ENCODE peak calls at places on chromosomes 7 and 10, in six cellular contexts. T is IMR-90, L is HepG2, W is HCT116, K is mammary epithelial cell, D is H9. J is an unnamed sample.

GRCh38 chr7:2654059-2654458 is 22.3 kb downstream of the TTYH3 start:
- DNase-seq in T (no peak), L (no peak), W (no peak), K (no peak), D (no peak), J (no peak)

GRCh38 chr7:159096736-159097581 is 47.7 kb downstream of the VIPR2 start:
- DNase-seq in T (no peak), L (no peak), W (no peak), K (no peak), D (peak), J (no peak)

GRCh38 chr7:104848386-104848990 is 165.5 kb upstream of the KMT2E start:
- DNase-seq in T (peak), L (peak), W (peak), K (peak), D (peak), J (no peak)

GRCh38 chr7:104160375-104160774 is 47.4 kb downstream of the ORC5 start:
- DNase-seq in T (peak), L (no peak), W (no peak), K (no peak), D (no peak), J (no peak)

GRCh38 chr10:128221128-128221527 is 94.9 kb upstream of the MKI67 start:
- DNase-seq in T (no peak), L (no peak), W (no peak), K (no peak), D (no peak), J (no peak)

GRCh38 chr7:98314469-98314868 is 33.0 kb downstream of the BRI3 start:
- DNase-seq in T (peak), L (no peak), W (no peak), K (no peak), D (no peak), J (no peak)

GRCh38 chr10:61244261-61244775 is 208.9 kb downstream of the TMEM26 start:
- DNase-seq in T (no peak), L (no peak), W (no peak), K (no peak), D (no peak), J (no peak)

GRCh38 chr10:62379394-62379793 is 5.2 kb downstream of the ZNF365 start:
- DNase-seq in T (no peak), L (no peak), W (no peak), K (no peak), D (no peak), J (no peak)

GRCh38 chr7:84027678-84028077 is 166.9 kb downstream of the SEMA3A start:
- DNase-seq in T (no peak), L (no peak), W (no peak), K (no peak), D (no peak), J (no peak)

GRCh38 chr7:130222-130572 is 62.2 kb upstream of the FAM20C start:
- DNase-seq in T (no peak), L (no peak), W (no peak), K (no peak), D (no peak), J (no peak)
- H2AFZ ChIP-seq in T (no peak), L (no peak), W (no peak), K (no peak), D (no peak), J (no peak)

GRCh38 chr10:78741541-78741940 is 327.2 kb upstream of the ZMIZ1 start:
- DNase-seq in T (peak), L (no peak), W (no peak), K (no peak), D (no peak), J (no peak)

GRCh38 chr10:78744521-78745090 is 324.2 kb upstream of the ZMIZ1 start:
- DNase-seq in T (no peak), L (peak), W (no peak), K (no peak), D (no peak), J (no peak)

GRCh38 chr10:78742406-78742729 is 326.4 kb upstream of the ZMIZ1 start:
- DNase-seq in T (no peak), L (no peak), W (no peak), K (no peak), D (no peak), J (no peak)

GRCh38 chr10:78740976-78741375 is 327.8 kb upstream of the ZMIZ1 start:
- DNase-seq in T (no peak), L (no peak), W (no peak), K (no peak), D (no peak), J (no peak)

GRCh38 chr10:78742730-78743615 is 325.8 kb upstream of the ZMIZ1 start:
- DNase-seq in T (no peak), L (peak), W (no peak), K (no peak), D (no peak), J (no peak)
- H3K4me2 ChIP-seq in T (no peak), L (peak), W (no peak), K (no peak), D (no peak), J (no peak)

DNA sequence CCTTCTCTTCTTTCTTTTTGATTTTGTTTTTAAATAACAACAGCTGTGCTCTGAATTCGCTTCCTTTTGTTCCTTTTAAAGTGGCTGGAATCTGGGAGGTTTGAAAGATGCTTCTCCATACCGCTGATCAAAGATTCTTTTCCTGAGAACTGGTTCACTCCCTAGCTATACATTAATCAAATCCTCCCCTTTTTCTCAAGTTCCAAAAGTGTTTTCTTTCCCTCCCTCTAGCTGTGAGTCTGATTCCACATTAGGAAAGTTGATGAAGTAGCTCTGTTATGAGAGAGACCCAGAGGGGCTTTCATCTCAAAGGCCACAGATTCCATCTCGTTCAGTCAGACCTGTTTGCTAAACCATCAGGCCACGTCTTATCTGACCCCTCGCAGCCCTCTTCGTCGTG is 602.8 kb upstream of the NRP1 start:
- DNase-seq in T (no peak), L (no peak), W (no peak), K (no peak), D (no peak), J (no peak)
- H2AFZ ChIP-seq in T (no peak), L (no peak), W (no peak), K (no peak), D (peak), J (no peak)

DNA sequence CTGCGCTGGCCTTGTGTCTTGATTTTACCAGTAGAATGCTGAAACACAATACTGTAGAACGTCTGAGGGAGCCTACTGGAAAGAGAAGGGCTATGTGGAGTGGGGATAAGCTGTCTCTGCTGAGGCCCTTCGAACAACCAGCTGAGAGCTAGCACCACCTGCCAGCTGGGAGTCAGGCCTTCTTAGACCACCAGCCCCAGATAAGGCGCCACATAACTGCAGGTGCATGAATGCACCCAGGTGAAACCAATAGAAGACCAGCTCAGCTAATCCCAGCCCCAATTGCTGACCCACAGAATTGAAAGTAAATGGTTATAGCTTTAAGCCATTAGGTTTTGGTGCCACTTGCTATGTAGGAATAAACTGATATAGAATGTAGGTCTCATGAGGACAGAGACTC is 438.4 kb downstream of the ADRA2A start:
- DNase-seq in T (no peak), L (no peak), W (no peak), K (no peak), D (no peak), J (no peak)
- H3K4me2 ChIP-seq in T (no peak), L (no peak), W (no peak), K (no peak), D (no peak), J (no peak)

GRCh38 chr7:8434290-8435002 is 1.0 kb downstream of the NXPH1 start:
- DNase-seq in T (no peak), L (no peak), W (no peak), K (no peak), D (peak), J (no peak)

GRCh38 chr7:8435597-8436243 is 2.3 kb downstream of the NXPH1 start:
- DNase-seq in T (no peak), L (no peak), W (no peak), K (no peak), D (peak), J (no peak)

GRCh38 chr7:8435120-8435519 is 1.7 kb downstream of the NXPH1 start:
- DNase-seq in T (no peak), L (no peak), W (no peak), K (no peak), D (peak), J (no peak)

GRCh38 chr7:8430643-8431042 is 2.8 kb upstream of the NXPH1 start:
- DNase-seq in T (no peak), L (no peak), W (no peak), K (no peak), D (no peak), J (no peak)

DNA sequence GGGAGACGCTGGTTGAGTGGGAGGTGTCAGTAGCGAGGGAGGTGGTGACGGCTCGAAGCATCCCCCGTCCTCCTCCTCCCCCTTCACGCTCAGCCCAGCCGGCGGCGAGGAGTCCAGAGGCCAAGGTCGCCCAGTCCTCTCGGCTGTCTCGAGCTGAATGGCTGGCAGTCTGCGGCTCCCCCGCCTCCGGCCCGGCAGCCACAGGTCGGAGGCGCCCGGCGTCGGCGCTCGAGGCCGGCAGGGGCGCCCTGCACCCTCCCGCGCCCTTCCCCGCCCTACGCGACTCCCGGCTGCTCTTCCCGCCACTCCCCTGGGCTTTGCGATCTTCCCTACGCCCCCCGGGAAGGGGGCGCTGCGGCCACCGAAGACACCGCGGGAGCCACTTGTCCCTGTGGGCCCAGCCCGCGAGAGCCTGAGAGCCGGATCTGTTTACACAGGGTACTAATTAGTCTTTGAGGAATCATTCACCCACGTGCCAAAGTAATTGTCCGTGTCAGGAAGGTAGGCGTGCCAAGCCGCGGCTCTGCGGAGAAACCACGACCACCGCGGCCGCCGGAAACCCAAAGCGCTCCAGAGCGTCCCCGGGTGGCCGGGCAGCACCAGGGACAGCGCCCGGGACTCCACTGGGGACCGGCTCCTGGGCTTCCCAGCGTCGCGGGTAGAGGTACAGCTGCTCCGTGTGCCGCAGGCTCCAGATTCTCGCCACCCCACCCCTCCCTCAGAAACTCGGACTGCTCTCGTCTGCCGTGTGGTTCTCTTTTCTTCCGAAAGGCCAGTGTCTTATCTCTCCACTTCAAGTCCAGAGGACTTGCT is at the start of gene NXPH1:
- DNase-seq in T (no peak), L (peak), W (no peak), K (no peak), D (peak), J (no peak)
- H2AFZ ChIP-seq in T (peak), L (no peak), W (no peak), K (no peak), D (no peak), J (no peak)

GRCh38 chr7:50594136-50594535 is 28.9 kb upstream of the DDC start:
- DNase-seq in T (no peak), L (no peak), W (no peak), K (no peak), D (no peak), J (no peak)
- H3K4me2 ChIP-seq in T (no peak), L (no peak), W (no peak), K (no peak), D (no peak), J (no peak)

J was measured in keratinocyte.